ENCODE peak calls at places on chromosomes 1 and 21, in six cellular contexts. One of them, this sample, is unnamed. For H3K4me1 and H3K36me3, the result is how much of the 10 kb centered on the place peaks cover.

GRCh38 chr1:63403386-63403785 is 36.0 kb downstream of the ALG6 start:
- DNase-seq in tibial artery: no peak
- DNase-seq in ovary: no peak
- DNase-seq in mammary epithelial cell: no peak
- DNase-seq in breast epithelium: no peak
- DNase-seq in psoas muscle: no peak
- DNase-seq in this sample: no peak

GRCh38 chr1:178749581-178750166 is 24.6 kb downstream of the RALGPS2 start:
- DNase-seq in psoas muscle: no peak
- DNase-seq in tibial artery: no peak
- DNase-seq in mammary epithelial cell: no peak
- DNase-seq in ovary: no peak
- DNase-seq in breast epithelium: no peak
- DNase-seq in this sample: no peak

GRCh38 chr1:23720256-23720995 is 22.8 kb upstream of the ELOA start:
- DNase-seq in mammary epithelial cell: peak
- DNase-seq in tibial artery: no peak
- DNase-seq in ovary: no peak
- DNase-seq in breast epithelium: no peak
- DNase-seq in psoas muscle: no peak
- DNase-seq in this sample: no peak

GRCh38 chr1:199018471-199019135 is 379.8 kb downstream of the PTPRC start:
- DNase-seq in breast epithelium: no peak
- DNase-seq in mammary epithelial cell: no peak
- DNase-seq in ovary: no peak
- DNase-seq in tibial artery: no peak
- DNase-seq in psoas muscle: no peak
- DNase-seq in this sample: no peak

GRCh38 chr1:51924455-51924854 is 45.9 kb upstream of the NRDC start:
- DNase-seq in tibial artery: no peak
- DNase-seq in breast epithelium: no peak
- DNase-seq in psoas muscle: no peak
- DNase-seq in ovary: no peak
- DNase-seq in mammary epithelial cell: no peak
- DNase-seq in this sample: no peak

GRCh38 chr1:222369991-222370910 is 177.7 kb downstream of the HHIPL2 start:
- DNase-seq in mammary epithelial cell: peak
- DNase-seq in ovary: no peak
- DNase-seq in psoas muscle: no peak
- DNase-seq in tibial artery: no peak
- DNase-seq in breast epithelium: no peak
- DNase-seq in this sample: no peak

GRCh38 chr1:175841613-175842234 is 98.3 kb upstream of the TNR start:
- DNase-seq in breast epithelium: no peak
- DNase-seq in ovary: no peak
- DNase-seq in tibial artery: no peak
- DNase-seq in mammary epithelial cell: no peak
- DNase-seq in psoas muscle: no peak
- DNase-seq in this sample: no peak

GRCh38 chr1:39142394-39143060 is 62.0 kb upstream of the MACF1 start:
- DNase-seq in ovary: no peak
- DNase-seq in psoas muscle: no peak
- DNase-seq in mammary epithelial cell: peak
- DNase-seq in tibial artery: no peak
- DNase-seq in breast epithelium: peak
- DNase-seq in this sample: no peak

GRCh38 chr1:204975568-204976235 is 67.3 kb upstream of the CNTN2 start:
- DNase-seq in mammary epithelial cell: peak
- DNase-seq in ovary: peak
- DNase-seq in psoas muscle: no peak
- DNase-seq in breast epithelium: no peak
- DNase-seq in tibial artery: no peak
- DNase-seq in this sample: no peak

GRCh38 chr21:35565204-35565611 is 495.1 kb downstream of the SETD4 start:
- DNase-seq in mammary epithelial cell: peak
- DNase-seq in tibial artery: peak
- DNase-seq in breast epithelium: no peak
- DNase-seq in ovary: no peak
- DNase-seq in psoas muscle: peak
- DNase-seq in this sample: no peak

GRCh38 chr21:29351691-29352090 is 53.0 kb downstream of the BACH1 start:
- DNase-seq in psoas muscle: no peak
- DNase-seq in mammary epithelial cell: no peak
- DNase-seq in breast epithelium: no peak
- DNase-seq in tibial artery: no peak
- DNase-seq in ovary: no peak
- DNase-seq in this sample: no peak

GRCh38 chr21:38743772-38744529 is 61.8 kb upstream of the ETS2 start:
- DNase-seq in psoas muscle: no peak
- DNase-seq in mammary epithelial cell: no peak
- DNase-seq in tibial artery: no peak
- DNase-seq in breast epithelium: no peak
- DNase-seq in ovary: no peak
- DNase-seq in this sample: no peak

GRCh38 chr1:209612646-209613350 is 29.3 kb downstream of the CAMK1G start:
- DNase-seq in mammary epithelial cell: peak
- DNase-seq in psoas muscle: no peak
- DNase-seq in tibial artery: no peak
- DNase-seq in breast epithelium: no peak
- DNase-seq in ovary: no peak
- DNase-seq in this sample: no peak

GRCh38 chr1:154170547-154171221 is 15.8 kb upstream of the NUP210L start:
- DNase-seq in ovary: no peak
- DNase-seq in tibial artery: no peak
- DNase-seq in psoas muscle: no peak
- DNase-seq in breast epithelium: no peak
- DNase-seq in mammary epithelial cell: peak
- DNase-seq in this sample: no peak

GRCh38 chr1:117215733-117216462 is 5.2 kb upstream of the VTCN1 start:
- DNase-seq in mammary epithelial cell: no peak
- DNase-seq in breast epithelium: no peak
- DNase-seq in ovary: no peak
- DNase-seq in psoas muscle: no peak
- DNase-seq in tibial artery: no peak
- DNase-seq in this sample: no peak

GRCh38 chr1:175833502-175833901 is 90.1 kb upstream of the TNR start:
- DNase-seq in tibial artery: no peak
- DNase-seq in psoas muscle: no peak
- DNase-seq in breast epithelium: no peak
- DNase-seq in ovary: no peak
- DNase-seq in mammary epithelial cell: no peak
- DNase-seq in this sample: no peak

GRCh38 chr21:45410865-45411809 is 6.2 kb downstream of the COL18A1 start:
- DNase-seq in mammary epithelial cell: no peak
- DNase-seq in breast epithelium: no peak
- DNase-seq in psoas muscle: peak
- DNase-seq in tibial artery: no peak
- DNase-seq in ovary: no peak
- DNase-seq in this sample: no peak
- H3K4me1 ChIP-seq in mammary epithelial cell: under half
- H3K4me1 ChIP-seq in breast epithelium: under half
- H3K4me1 ChIP-seq in psoas muscle: under half
- H3K4me1 ChIP-seq in tibial artery: under half
- H3K4me1 ChIP-seq in ovary: under half
- H3K4me1 ChIP-seq in this sample: half or more

GRCh38 chr1:169816617-169817016 is 21.9 kb upstream of the METTL18 start:
- DNase-seq in ovary: no peak
- DNase-seq in tibial artery: no peak
- DNase-seq in mammary epithelial cell: no peak
- DNase-seq in psoas muscle: no peak
- DNase-seq in breast epithelium: no peak
- DNase-seq in this sample: no peak
- H3K36me3 ChIP-seq in ovary: under half
- H3K36me3 ChIP-seq in tibial artery: under half
- H3K36me3 ChIP-seq in mammary epithelial cell: under half
- H3K36me3 ChIP-seq in psoas muscle: under half
- H3K36me3 ChIP-seq in breast epithelium: under half
- H3K36me3 ChIP-seq in this sample: under half

GRCh38 chr1:27668808-27669723 is 2.9 kb downstream of the IFI6 start:
- DNase-seq in tibial artery: peak
- DNase-seq in breast epithelium: peak
- DNase-seq in psoas muscle: peak
- DNase-seq in ovary: peak
- DNase-seq in mammary epithelial cell: peak
- DNase-seq in this sample: no peak
- H3K4me1 ChIP-seq in tibial artery: under half
- H3K4me1 ChIP-seq in breast epithelium: under half
- H3K4me1 ChIP-seq in psoas muscle: under half
- H3K4me1 ChIP-seq in ovary: under half
- H3K4me1 ChIP-seq in mammary epithelial cell: under half
- H3K4me1 ChIP-seq in this sample: under half

DNA sequence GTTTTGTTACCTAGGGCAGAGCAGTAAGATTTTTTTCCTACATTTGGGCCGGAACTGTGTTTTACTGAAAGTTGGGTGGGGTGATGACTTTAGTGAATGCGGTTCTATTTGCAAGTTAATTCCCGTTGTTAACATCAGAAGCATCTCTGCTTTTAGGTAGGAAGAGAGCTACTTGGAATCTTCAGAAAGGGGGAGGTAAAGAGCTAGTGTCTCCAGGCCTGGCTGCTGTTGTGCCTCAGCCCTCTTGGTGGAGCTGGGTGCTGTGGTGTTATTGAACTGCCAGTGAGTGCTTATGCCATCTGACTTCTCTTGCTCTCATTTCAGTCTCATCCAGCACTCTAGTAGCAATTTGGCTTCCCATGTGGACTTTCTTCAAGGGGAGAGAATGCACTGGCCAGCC is 3.4 kb downstream of the KDM4A start:
- DNase-seq in mammary epithelial cell: peak
- DNase-seq in breast epithelium: no peak
- DNase-seq in psoas muscle: no peak
- DNase-seq in tibial artery: no peak
- DNase-seq in ovary: no peak
- DNase-seq in this sample: no peak
- H3K36me3 ChIP-seq in mammary epithelial cell: under half
- H3K36me3 ChIP-seq in breast epithelium: under half
- H3K36me3 ChIP-seq in psoas muscle: half or more
- H3K36me3 ChIP-seq in tibial artery: under half
- H3K36me3 ChIP-seq in ovary: under half
- H3K36me3 ChIP-seq in this sample: under half

DNA sequence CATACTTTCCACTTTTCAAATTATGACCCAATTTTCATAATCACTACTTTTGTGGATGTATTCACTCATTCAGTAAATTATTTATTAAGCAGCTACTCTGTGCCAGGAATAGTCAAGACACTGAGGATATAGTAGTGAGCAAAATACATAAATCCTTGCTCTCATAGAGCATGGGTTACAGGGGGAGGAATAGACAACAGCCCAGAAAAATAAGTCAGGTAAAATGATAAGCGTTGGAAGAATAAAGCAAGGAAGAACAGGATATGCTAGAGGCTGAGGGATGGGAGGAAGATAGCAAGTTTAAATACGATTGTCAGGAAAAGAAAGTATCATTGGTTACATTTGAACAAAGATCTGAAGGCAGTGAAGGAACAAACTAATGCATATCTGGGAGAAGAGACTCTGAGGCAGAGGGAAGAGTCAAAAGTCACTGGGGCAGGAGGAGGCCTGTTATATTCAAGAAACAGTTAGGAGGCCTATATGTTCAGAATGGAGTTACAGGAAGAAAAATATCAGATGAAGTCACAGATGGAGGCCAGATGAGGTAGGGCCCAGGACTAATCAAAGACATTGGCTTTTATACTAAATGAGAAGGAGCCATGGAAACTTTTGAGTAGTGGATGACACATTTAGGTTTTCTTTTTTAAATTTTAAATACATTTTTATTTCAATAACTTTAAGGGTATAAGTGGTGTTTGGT is 42.9 kb downstream of the SEC22B start:
- DNase-seq in ovary: no peak
- DNase-seq in breast epithelium: no peak
- DNase-seq in psoas muscle: no peak
- DNase-seq in mammary epithelial cell: no peak
- DNase-seq in tibial artery: no peak
- DNase-seq in this sample: no peak
- H3K4me1 ChIP-seq in ovary: under half
- H3K4me1 ChIP-seq in breast epithelium: under half
- H3K4me1 ChIP-seq in psoas muscle: under half
- H3K4me1 ChIP-seq in mammary epithelial cell: under half
- H3K4me1 ChIP-seq in tibial artery: under half
- H3K4me1 ChIP-seq in this sample: under half

GRCh38 chr21:45390121-45390751 is 14.7 kb upstream of the COL18A1 start:
- DNase-seq in mammary epithelial cell: no peak
- DNase-seq in tibial artery: peak
- DNase-seq in ovary: peak
- DNase-seq in breast epithelium: no peak
- DNase-seq in psoas muscle: peak
- DNase-seq in this sample: no peak
- H3K36me3 ChIP-seq in mammary epithelial cell: under half
- H3K36me3 ChIP-seq in tibial artery: under half
- H3K36me3 ChIP-seq in ovary: under half
- H3K36me3 ChIP-seq in breast epithelium: under half
- H3K36me3 ChIP-seq in psoas muscle: under half
- H3K36me3 ChIP-seq in this sample: under half

DNA sequence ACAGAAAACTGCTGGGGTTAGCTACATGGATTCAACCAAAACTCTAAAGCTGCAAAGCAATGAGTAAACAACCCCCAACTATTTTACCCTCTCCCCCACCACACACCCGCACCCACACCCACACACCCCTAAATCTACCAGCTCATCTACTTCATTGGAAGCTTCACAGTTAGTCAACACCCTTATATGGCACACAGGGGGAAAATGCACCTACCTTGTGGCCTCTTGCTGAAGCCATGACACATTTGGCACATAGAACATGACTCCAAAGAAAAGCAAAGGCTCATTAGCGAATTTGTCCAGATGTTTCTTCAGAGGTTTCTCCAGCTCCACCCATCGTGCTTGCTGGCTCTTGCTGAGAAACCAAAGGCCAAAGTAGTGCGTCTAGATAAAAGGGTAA is 99.8 kb downstream of the PTPN14 start:
- DNase-seq in tibial artery: no peak
- DNase-seq in psoas muscle: no peak
- DNase-seq in mammary epithelial cell: peak
- DNase-seq in breast epithelium: no peak
- DNase-seq in ovary: no peak
- DNase-seq in this sample: no peak
- H3K4me1 ChIP-seq in tibial artery: under half
- H3K4me1 ChIP-seq in psoas muscle: half or more
- H3K4me1 ChIP-seq in mammary epithelial cell: half or more
- H3K4me1 ChIP-seq in breast epithelium: under half
- H3K4me1 ChIP-seq in ovary: under half
- H3K4me1 ChIP-seq in this sample: under half

DNA sequence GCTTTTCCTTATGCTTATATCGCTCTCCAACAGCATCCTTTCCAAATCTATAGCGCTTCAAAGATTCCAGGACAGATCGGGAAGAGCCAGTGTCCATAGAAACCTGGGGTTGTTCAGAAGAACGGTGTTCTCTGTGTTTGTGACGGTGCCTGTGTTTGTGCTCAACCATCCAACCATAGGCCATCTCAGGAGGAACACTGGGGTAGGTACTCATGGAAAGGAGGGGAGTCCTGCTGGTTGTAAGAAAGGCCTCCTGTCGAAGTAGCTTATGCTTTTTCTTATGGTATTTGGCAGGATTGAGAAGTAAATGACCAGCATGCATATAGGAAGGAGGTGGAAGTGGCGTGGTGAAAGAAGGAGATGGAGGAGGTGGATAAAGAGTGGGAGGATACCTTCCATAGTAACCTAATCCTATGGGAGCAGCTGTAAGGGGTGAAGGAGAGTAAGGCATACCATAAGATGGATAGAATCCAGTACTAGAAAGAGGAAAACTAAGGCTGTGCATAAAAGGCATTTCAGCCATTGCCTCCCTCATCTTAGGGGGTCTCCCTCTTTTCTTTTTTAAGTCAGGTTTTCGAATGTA is 84.2 kb downstream of the ASH1L start:
- DNase-seq in tibial artery: no peak
- DNase-seq in mammary epithelial cell: no peak
- DNase-seq in breast epithelium: no peak
- DNase-seq in psoas muscle: no peak
- DNase-seq in ovary: no peak
- DNase-seq in this sample: no peak
- H3K36me3 ChIP-seq in tibial artery: under half
- H3K36me3 ChIP-seq in mammary epithelial cell: under half
- H3K36me3 ChIP-seq in breast epithelium: under half
- H3K36me3 ChIP-seq in psoas muscle: under half
- H3K36me3 ChIP-seq in ovary: under half
- H3K36me3 ChIP-seq in this sample: under half